ENCODE peak calls at places on chromosomes 1 and 21, in four cellular contexts. D, I, X and C are unnamed samples.

GRCh38 chr1:215911406-215911968 is 344.4 kb downstream of the KCTD3 start:
- DNase-seq in D (no peak), I (no peak), X (no peak), C (no peak)

GRCh38 chr1:187621961-187622360 is 793.2 kb downstream of the PLA2G4A start:
- DNase-seq in D (no peak), I (peak), X (no peak), C (no peak)

GRCh38 chr1:59765036-59765730 is 49.6 kb upstream of the HOOK1 start:
- DNase-seq in D (no peak), I (peak), X (no peak), C (peak)

GRCh38 chr1:228884615-228885566 is 149.6 kb downstream of the RHOU start:
- DNase-seq in D (no peak), I (no peak), X (no peak), C (no peak)

GRCh38 chr1:9841460-9841859 is 17.7 kb upstream of the CLSTN1 start:
- DNase-seq in D (no peak), I (no peak), X (no peak), C (no peak)

GRCh38 chr1:230047114-230047865 is 19.7 kb upstream of the GALNT2 start:
- DNase-seq in D (no peak), I (no peak), X (no peak), C (no peak)

GRCh38 chr21:29403291-29403690 is 104.6 kb downstream of the BACH1 start:
- DNase-seq in D (no peak), I (no peak), X (no peak), C (no peak)

GRCh38 chr1:168379110-168379860 is 98.6 kb downstream of the TBX19 start:
- DNase-seq in D (peak), I (no peak), X (no peak), C (no peak)

GRCh38 chr1:33349081-33349759 is 28.3 kb upstream of the A3GALT2 start:
- DNase-seq in D (peak), I (peak), X (peak), C (peak)

GRCh38 chr1:79982218-79982617 is 975.7 kb upstream of the ADGRL4 start:
- DNase-seq in D (no peak), I (no peak), X (no peak), C (no peak)

GRCh38 chr1:209567788-209568187 is 15.7 kb upstream of the CAMK1G start:
- DNase-seq in D (no peak), I (no peak), X (no peak), C (no peak)